ENCODE peak calls at places on chromosomes 7 and 10, in seven cellular contexts. One of them, this sample, is unnamed.

GRCh38 chr10:43230909-43231522 is 35.8 kb downstream of the RASGEF1A start:
- DNase-seq in progenitor cell of endocrine pancreas: peak
- DNase-seq in left ventricle myocardium inferior: peak
- DNase-seq in activated CD4-positive, alpha-beta T cell treated with anti-CD3 and anti-CD28 coated beads, Interleukin-2, amount 50 U/mL, for 4 hours: no peak
- DNase-seq in NCI-H345: no peak
- DNase-seq in GM12891: no peak
- DNase-seq in GM19239: no peak
- DNase-seq in this sample: no peak

GRCh38 chr10:42951486-42952251 is 125.2 kb upstream of the RET start:
- DNase-seq in NCI-H345: no peak
- DNase-seq in GM19239: no peak
- DNase-seq in left ventricle myocardium inferior: peak
- DNase-seq in progenitor cell of endocrine pancreas: peak
- DNase-seq in GM12891: no peak
- DNase-seq in activated CD4-positive, alpha-beta T cell treated with anti-CD3 and anti-CD28 coated beads, Interleukin-2, amount 50 U/mL, for 4 hours: no peak
- DNase-seq in this sample: no peak

GRCh38 chr10:22988581-22989360 is 60.9 kb downstream of the ARMC3 start:
- DNase-seq in GM19239: peak
- DNase-seq in GM12891: peak
- DNase-seq in left ventricle myocardium inferior: peak
- DNase-seq in NCI-H345: peak
- DNase-seq in activated CD4-positive, alpha-beta T cell treated with anti-CD3 and anti-CD28 coated beads, Interleukin-2, amount 50 U/mL, for 4 hours: peak
- DNase-seq in progenitor cell of endocrine pancreas: peak
- DNase-seq in this sample: peak

GRCh38 chr7:4216016-4216415 is 466.1 kb upstream of the FOXK1 start:
- DNase-seq in activated CD4-positive, alpha-beta T cell treated with anti-CD3 and anti-CD28 coated beads, Interleukin-2, amount 50 U/mL, for 4 hours: no peak
- DNase-seq in left ventricle myocardium inferior: no peak
- DNase-seq in GM19239: no peak
- DNase-seq in GM12891: no peak
- DNase-seq in NCI-H345: no peak
- DNase-seq in progenitor cell of endocrine pancreas: no peak
- DNase-seq in this sample: no peak

GRCh38 chr7:67854236-67854635 is 857.6 kb downstream of the TYW1 start:
- DNase-seq in left ventricle myocardium inferior: no peak
- DNase-seq in GM12891: no peak
- DNase-seq in activated CD4-positive, alpha-beta T cell treated with anti-CD3 and anti-CD28 coated beads, Interleukin-2, amount 50 U/mL, for 4 hours: no peak
- DNase-seq in NCI-H345: no peak
- DNase-seq in progenitor cell of endocrine pancreas: no peak
- DNase-seq in GM19239: no peak
- DNase-seq in this sample: no peak

GRCh38 chr10:36946598-36946997 is 178.8 kb upstream of the ANKRD30A start:
- DNase-seq in progenitor cell of endocrine pancreas: no peak
- DNase-seq in left ventricle myocardium inferior: no peak
- DNase-seq in activated CD4-positive, alpha-beta T cell treated with anti-CD3 and anti-CD28 coated beads, Interleukin-2, amount 50 U/mL, for 4 hours: no peak
- DNase-seq in GM12891: no peak
- DNase-seq in NCI-H345: no peak
- DNase-seq in GM19239: no peak
- DNase-seq in this sample: no peak

GRCh38 chr7:133786401-133786937 is 340.7 kb upstream of the LRGUK start:
- DNase-seq in progenitor cell of endocrine pancreas: no peak
- DNase-seq in left ventricle myocardium inferior: no peak
- DNase-seq in NCI-H345: no peak
- DNase-seq in GM19239: no peak
- DNase-seq in GM12891: no peak
- DNase-seq in activated CD4-positive, alpha-beta T cell treated with anti-CD3 and anti-CD28 coated beads, Interleukin-2, amount 50 U/mL, for 4 hours: no peak
- DNase-seq in this sample: no peak

GRCh38 chr10:112775347-112775746 is 174.7 kb upstream of the TCF7L2 start:
- DNase-seq in GM12891: no peak
- DNase-seq in activated CD4-positive, alpha-beta T cell treated with anti-CD3 and anti-CD28 coated beads, Interleukin-2, amount 50 U/mL, for 4 hours: no peak
- DNase-seq in left ventricle myocardium inferior: no peak
- DNase-seq in GM19239: no peak
- DNase-seq in NCI-H345: no peak
- DNase-seq in progenitor cell of endocrine pancreas: no peak
- DNase-seq in this sample: no peak

GRCh38 chr10:85003083-85003482 is 674.7 kb downstream of the CCSER2 start:
- DNase-seq in progenitor cell of endocrine pancreas: no peak
- DNase-seq in activated CD4-positive, alpha-beta T cell treated with anti-CD3 and anti-CD28 coated beads, Interleukin-2, amount 50 U/mL, for 4 hours: no peak
- DNase-seq in NCI-H345: no peak
- DNase-seq in GM19239: no peak
- DNase-seq in left ventricle myocardium inferior: no peak
- DNase-seq in GM12891: no peak
- DNase-seq in this sample: no peak

GRCh38 chr7:157643525-157643970 is 306.7 kb downstream of the DNAJB6 start:
- DNase-seq in activated CD4-positive, alpha-beta T cell treated with anti-CD3 and anti-CD28 coated beads, Interleukin-2, amount 50 U/mL, for 4 hours: no peak
- DNase-seq in NCI-H345: no peak
- DNase-seq in GM12891: no peak
- DNase-seq in left ventricle myocardium inferior: no peak
- DNase-seq in progenitor cell of endocrine pancreas: no peak
- DNase-seq in GM19239: no peak
- DNase-seq in this sample: no peak

This sample was measured in adrenal gland.